ENCODE peak calls at places on chromosomes 12 and 14, in seven cellular contexts. S is lower lobe of right lung, D is uterus, I is dorsolateral prefrontal cortex, J is upper lobe of left lung, C is esophagus squamous epithelium, X is cardiac muscle cell. G is an unnamed sample.

GRCh38 chr14:93981874-93982683 is 5.7 kb upstream of the ASB2 start:
- DNase-seq in X (no peak), I (no peak), J (no peak), C (no peak), S (no peak), D (no peak), G (no peak)

GRCh38 chr12:85260904-85261303 is 19.1 kb upstream of the ALX1 start:
- DNase-seq in J (no peak), I (no peak), S (no peak), X (no peak), C (no peak), D (no peak), G (no peak)

GRCh38 chr14:24259282-24260025 is 3.5 kb downstream of the TGM1 start:
- DNase-seq in C (no peak), I (no peak), X (no peak), D (no peak), J (no peak), S (peak), G (no peak)

GRCh38 chr14:58298880-58299664 is 717 bp downstream of the ARID4A start:
- DNase-seq in X (peak), S (peak), J (peak), D (peak), I (no peak), C (no peak), G (no peak)

GRCh38 chr14:79568566-79568965 is 642.7 kb downstream of the DIO2 start:
- DNase-seq in J (no peak), S (no peak), D (no peak), X (no peak), I (no peak), C (no peak), G (no peak)

GRCh38 chr12:120264511-120265202 is 873 bp downstream of the PXN start:
- DNase-seq in D (no peak), I (no peak), S (no peak), X (no peak), C (no peak), J (no peak), G (no peak)

GRCh38 chr12:53805067-53805466 is 53.3 kb upstream of the CISTR start:
- DNase-seq in D (no peak), S (no peak), J (no peak), C (no peak), X (no peak), I (no peak), G (peak)

GRCh38 chr12:54439521-54440255 is 20.6 kb upstream of the ITGA5 start:
- DNase-seq in D (no peak), S (no peak), X (peak), C (no peak), J (no peak), I (no peak), G (peak)

GRCh38 chr12:55930771-55931316 is at the start of gene DGKA:
- DNase-seq in S (peak), X (peak), J (peak), I (no peak), C (no peak), D (peak), G (peak)

GRCh38 chr12:121770802-121771625 is 22.5 kb downstream of the RHOF start:
- DNase-seq in X (no peak), J (no peak), C (no peak), D (no peak), I (no peak), S (no peak), G (no peak)

GRCh38 chr12:113620437-113620976 is 148.8 kb upstream of the LHX5 start:
- DNase-seq in J (no peak), D (no peak), S (no peak), X (no peak), I (no peak), C (no peak), G (no peak)

GRCh38 chr12:3593906-3594305 is 102.9 kb downstream of the PRMT8 start:
- DNase-seq in I (no peak), J (no peak), C (no peak), S (no peak), X (no peak), D (no peak), G (no peak)

GRCh38 chr14:55481769-55482168 is 41.4 kb upstream of the TBPL2 start:
- DNase-seq in S (no peak), C (no peak), D (no peak), X (no peak), I (no peak), J (no peak), G (no peak)

GRCh38 chr14:55482936-55483605 is 42.7 kb upstream of the TBPL2 start:
- DNase-seq in S (no peak), X (no peak), I (no peak), C (no peak), D (no peak), J (no peak), G (no peak)

GRCh38 chr14:55473786-55474185 is 33.4 kb upstream of the TBPL2 start:
- DNase-seq in I (no peak), J (no peak), S (no peak), D (no peak), X (no peak), C (no peak), G (no peak)

GRCh38 chr14:55477680-55478079 is 37.3 kb upstream of the TBPL2 start:
- DNase-seq in S (no peak), C (no peak), J (no peak), I (no peak), D (no peak), X (peak), G (no peak)
- TF ChIP-seq CTCF in S (no peak), C (no peak), J (no peak), I (no peak), D (no peak), X (no peak), G (no peak)

GRCh38 chr14:92500491-92500941 is 13.1 kb upstream of the RIN3 start:
- DNase-seq in C (no peak), J (peak), I (peak), D (no peak), X (no peak), S (no peak), G (no peak)
- H3K27ac ChIP-seq in C (no peak), J (no peak), I (no peak), D (no peak), X (no peak), S (no peak), G (no peak)

DNA sequence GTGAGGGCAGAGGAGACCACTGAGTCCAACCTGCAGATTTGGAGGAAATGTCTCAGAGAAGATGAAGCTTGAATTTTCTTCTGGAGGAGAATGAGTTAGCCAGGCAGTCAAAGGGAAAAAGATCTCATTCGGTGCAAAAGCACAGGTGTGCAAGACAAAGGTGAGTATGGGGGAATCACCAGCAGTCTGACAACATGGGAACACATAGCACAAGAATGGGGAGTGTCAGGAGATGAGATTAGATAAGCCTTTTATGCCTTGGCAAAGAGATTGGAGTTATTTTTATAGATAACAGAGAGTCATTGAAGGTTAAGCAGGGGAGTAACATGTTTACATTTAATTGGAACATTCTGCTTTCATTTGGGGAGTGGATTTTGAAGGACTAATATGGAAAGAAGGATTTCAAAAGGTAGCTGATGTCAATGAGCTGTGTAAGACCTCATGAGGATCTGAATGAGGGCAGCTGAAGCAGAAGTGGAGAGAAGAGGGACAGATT is 171.3 kb upstream of the NTF3 start:
- DNase-seq in I (no peak), J (no peak), D (no peak), C (no peak), X (no peak), S (no peak), G (no peak)
- H3K4me3 ChIP-seq in I (no peak), J (no peak), D (no peak), C (no peak), X (no peak), S (no peak), G (no peak)

GRCh38 chr12:106015646-106016045 is 123.1 kb downstream of the NUAK1 start:
- DNase-seq in C (no peak), I (no peak), S (no peak), D (no peak), X (no peak), J (no peak), G (no peak)

GRCh38 chr12:106019130-106019529 is 119.6 kb downstream of the NUAK1 start:
- DNase-seq in C (no peak), S (no peak), X (no peak), J (no peak), I (no peak), D (no peak), G (no peak)

GRCh38 chr12:106018286-106018685 is 120.5 kb downstream of the NUAK1 start:
- DNase-seq in D (no peak), C (no peak), I (no peak), X (no peak), S (no peak), J (no peak), G (no peak)

GRCh38 chr12:106010746-106011145 is 128.0 kb downstream of the NUAK1 start:
- DNase-seq in I (no peak), C (no peak), S (no peak), X (no peak), D (no peak), J (no peak), G (no peak)

GRCh38 chr12:106013941-106014340 is 124.8 kb downstream of the NUAK1 start:
- DNase-seq in C (no peak), S (no peak), X (no peak), I (no peak), J (no peak), D (no peak), G (no peak)
- TF ChIP-seq CTCF in C (no peak), S (no peak), X (no peak), I (no peak), J (no peak), D (no peak), G (no peak)

GRCh38 chr12:49846033-49846432 is 3.1 kb upstream of the BCDIN3D start:
- DNase-seq in D (no peak), J (no peak), I (no peak), X (no peak), C (no peak), S (no peak), G (no peak)

GRCh38 chr12:49847161-49847560 is 4.3 kb upstream of the BCDIN3D start:
- DNase-seq in C (no peak), D (no peak), S (no peak), J (no peak), X (no peak), I (no peak), G (no peak)

GRCh38 chr12:49843411-49843810 is 505 bp upstream of the BCDIN3D start:
- DNase-seq in X (no peak), D (no peak), C (no peak), J (no peak), I (no peak), S (no peak), G (no peak)

GRCh38 chr12:49842519-49843352 is at the start of gene BCDIN3D:
- DNase-seq in I (peak), D (peak), S (peak), C (peak), X (peak), J (peak), G (peak)

DNA sequence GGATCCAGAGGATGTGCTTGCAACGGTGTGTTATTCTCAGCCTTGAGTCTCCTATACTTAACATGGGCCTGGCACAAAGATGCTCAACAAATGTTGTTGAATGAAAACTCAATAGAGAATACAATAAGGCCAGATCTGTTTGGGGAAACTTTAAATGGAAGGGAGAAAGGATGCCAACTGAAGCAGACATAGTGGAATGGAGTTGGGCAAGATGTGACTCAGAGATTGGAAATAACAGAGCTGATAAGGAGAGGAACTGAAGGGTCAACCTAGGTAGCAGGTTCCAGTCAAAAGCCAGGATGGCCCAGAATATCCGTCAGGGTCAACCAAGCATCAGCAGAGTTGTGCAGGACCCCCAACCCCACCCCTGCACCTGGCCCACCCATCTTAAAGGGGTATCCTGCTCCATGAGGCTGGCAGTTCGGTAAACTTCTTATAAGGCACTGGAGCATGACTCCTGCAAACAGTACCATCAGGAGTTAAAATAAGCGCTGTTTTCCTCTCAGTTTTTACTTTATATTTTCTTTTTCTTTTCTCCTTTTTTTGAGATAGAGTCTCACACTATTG is 1.0 kb upstream of the BCDIN3D start:
- DNase-seq in X (no peak), D (no peak), C (no peak), J (no peak), S (no peak), I (no peak), G (no peak)
- H3K27ac ChIP-seq in X (no peak), D (no peak), C (no peak), J (no peak), S (peak), I (no peak), G (no peak)

GRCh38 chr14:95548328-95548929 is 13.6 kb downstream of the GLRX5 start:
- DNase-seq in I (no peak), J (no peak), C (no peak), S (no peak), X (no peak), D (no peak), G (no peak)
- H3K4me3 ChIP-seq in I (no peak), J (no peak), C (no peak), S (no peak), X (no peak), D (no peak), G (no peak)

GRCh38 chr14:38243696-38244250 is 12.1 kb downstream of the CLEC14A start:
- DNase-seq in C (no peak), X (no peak), I (no peak), J (no peak), S (no peak), D (no peak), G (no peak)

GRCh38 chr14:38250316-38250715 is 5.6 kb downstream of the CLEC14A start:
- DNase-seq in I (no peak), J (no peak), D (no peak), S (no peak), C (no peak), X (no peak), G (no peak)

GRCh38 chr14:38252066-38252710 is 3.7 kb downstream of the CLEC14A start:
- DNase-seq in J (no peak), I (no peak), S (no peak), X (no peak), D (no peak), C (no peak), G (no peak)

GRCh38 chr14:38248629-38249028 is 7.3 kb downstream of the CLEC14A start:
- DNase-seq in S (no peak), I (no peak), X (peak), D (no peak), J (no peak), C (no peak), G (no peak)
- TF ChIP-seq CTCF in S (peak), I (no peak), X (peak), D (no peak), J (no peak), C (no peak), G (peak)